ENCODE peak calls at places on chromosomes 6 and 20, in eight cellular contexts. S is mucosa of descending colon, X is aorta, C is heart right ventricle, E is NT2/D1, Q is A549, O is pancreas, D is foreskin keratinocyte. P is an unnamed sample.
A peak's percentile ranks its signal among the peaks of the same experiment; 100 is the strongest.

GRCh38 chr6:5457036-5457435 is 195.7 kb downstream of the FARS2 start:
- DNase-seq in O (peak; percentile 46), D (peak; percentile 42), S (no peak), E (no peak), Q (peak; percentile 38), X (no peak), C (no peak), P (no peak)

GRCh38 chr6:157770946-157771345 is 52.1 kb upstream of the SNX9 start:
- DNase-seq in E (no peak), X (no peak), O (no peak), D (peak; percentile 90), S (no peak), Q (no peak), C (no peak), P (no peak)

GRCh38 chr6:166998256-166999144 is 697 bp upstream of the CEP43 start:
- DNase-seq in O (peak; percentile 81), S (peak; percentile 64), E (no peak), D (no peak), C (peak; percentile 13), X (peak; percentile 55), Q (peak; percentile 2), P (peak; percentile 27)

GRCh38 chr6:90025418-90026089 is 131.3 kb downstream of the GJA10 start:
- DNase-seq in O (no peak), Q (peak; percentile 5), X (no peak), E (no peak), D (peak; percentile 86), S (no peak), C (no peak), P (no peak)

GRCh38 chr6:14888575-14889000 is 357.3 kb upstream of the JARID2 start:
- DNase-seq in D (no peak), O (no peak), X (no peak), Q (no peak), S (no peak), C (peak; percentile 34), E (no peak), P (no peak)

GRCh38 chr20:37207176-37207575 is 27.8 kb upstream of the MROH8 start:
- DNase-seq in X (no peak), S (no peak), O (no peak), Q (no peak), C (no peak), D (no peak), E (no peak), P (no peak)

GRCh38 chr6:20876016-20876415 is 341.8 kb downstream of the CDKAL1 start:
- DNase-seq in X (no peak), D (no peak), C (no peak), S (no peak), Q (peak; percentile 0), O (no peak), E (no peak), P (no peak)

GRCh38 chr20:14877616-14878015 is 540.2 kb upstream of the FLRT3 start:
- DNase-seq in C (no peak), O (no peak), E (no peak), S (no peak), X (no peak), D (no peak), Q (no peak), P (no peak)

GRCh38 chr6:130417951-130418350 is 52.1 kb downstream of the TMEM200A start:
- DNase-seq in X (no peak), O (no peak), D (peak; percentile 38), E (no peak), C (no peak), S (no peak), Q (no peak), P (no peak)

GRCh38 chr6:22808466-22808865 is 239.1 kb downstream of the HDGFL1 start:
- DNase-seq in E (no peak), X (no peak), S (no peak), Q (no peak), C (no peak), O (no peak), D (no peak), P (no peak)

GRCh38 chr6:148617522-148617921 is 129.3 kb upstream of the UST start:
- DNase-seq in D (no peak), S (no peak), X (no peak), C (no peak), O (no peak), Q (no peak), E (no peak), P (no peak)

GRCh38 chr20:63624486-63624885 is 2.4 kb downstream of the GMEB2 start:
- DNase-seq in D (no peak), O (peak; percentile 10), S (no peak), X (no peak), E (no peak), C (no peak), Q (peak; percentile 40), P (no peak)

GRCh38 chr6:44011350-44011925 is 115.8 kb downstream of the MRPL14 start:
- DNase-seq in S (no peak), X (no peak), O (no peak), C (no peak), D (no peak), Q (no peak), E (no peak), P (no peak)

GRCh38 chr6:168056892-168057527 is 22.0 kb downstream of the FRMD1 start:
- DNase-seq in X (no peak), Q (no peak), O (peak; percentile 63), E (no peak), D (no peak), S (no peak), C (no peak), P (no peak)

GRCh38 chr20:8156603-8157079 is 24.6 kb downstream of the PLCB1 start:
- DNase-seq in Q (peak; percentile 52), X (no peak), E (no peak), C (no peak), D (no peak), S (no peak), O (no peak), P (no peak)

GRCh38 chr6:135328136-135328535 is 147.0 kb downstream of the MYB start:
- DNase-seq in O (no peak), S (no peak), C (no peak), X (no peak), Q (no peak), D (peak; percentile 53), E (no peak), P (no peak)

GRCh38 chr6:26613717-26614683 is 17.2 kb downstream of the ABT1 start:
- DNase-seq in X (peak; percentile 54), O (peak; percentile 57), E (no peak), S (peak; percentile 40), C (no peak), D (peak; percentile 2), Q (no peak), P (no peak)

GRCh38 chr20:3896302-3896701 is 7.1 kb downstream of the PANK2 start:
- DNase-seq in Q (no peak), E (no peak), D (no peak), O (no peak), C (no peak), S (no peak), X (no peak), P (no peak)

GRCh38 chr6:158150701-158151100 is 17.4 kb downstream of the SERAC1 start:
- DNase-seq in D (no peak), X (no peak), E (no peak), S (no peak), Q (no peak), O (no peak), C (no peak), P (no peak)

GRCh38 chr6:38420207-38420606 is 219.5 kb downstream of the BTBD9 start:
- DNase-seq in Q (no peak), O (no peak), D (no peak), X (no peak), E (no peak), C (no peak), S (no peak), P (no peak)

GRCh38 chr20:5088688-5089087 is 31.1 kb downstream of the PCNA start:
- DNase-seq in E (no peak), D (no peak), O (no peak), C (no peak), X (no peak), Q (no peak), S (no peak), P (no peak)
- H3K4me1 ChIP-seq in E (no peaks in the 10 kb centered on the region), D (no peaks in the 10 kb centered on the region), O (no peaks in the 10 kb centered on the region), C (peaks cover 6% of the 10 kb centered on the region), X (no peaks in the 10 kb centered on the region), Q (no peaks in the 10 kb centered on the region), S (peaks cover 4% of the 10 kb centered on the region), P (no peaks in the 10 kb centered on the region)

DNA sequence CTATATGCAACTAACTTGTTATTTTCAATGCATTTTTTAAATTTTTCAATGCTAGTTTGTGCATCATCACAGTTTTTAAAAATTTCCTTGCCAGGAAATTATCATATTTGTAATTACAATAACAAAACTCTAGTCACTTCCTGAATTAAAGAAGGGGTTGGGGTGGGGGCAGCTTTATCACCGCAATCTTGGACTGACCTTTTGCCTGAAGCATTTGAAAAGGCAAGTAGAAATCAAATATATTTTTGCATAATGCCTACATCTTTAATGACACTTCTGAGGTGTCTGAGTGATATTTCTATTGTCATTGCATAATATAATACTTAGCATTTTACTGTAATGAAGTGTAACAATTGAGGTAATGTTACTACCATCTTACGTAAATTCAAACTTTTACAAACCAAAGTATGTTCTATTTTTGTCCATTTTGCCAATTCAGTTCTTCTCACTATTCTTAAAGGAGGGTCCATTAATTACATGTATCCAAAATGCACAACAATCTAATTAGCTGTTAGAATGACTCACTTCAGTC is 65.2 kb downstream of the SYNE1 start:
- DNase-seq in S (no peak), D (no peak), C (no peak), X (no peak), Q (no peak), O (no peak), E (no peak), P (no peak)
- H3K4me1 ChIP-seq in S (no peaks in the 10 kb centered on the region), D (peaks cover 6% of the 10 kb centered on the region), C (peaks cover 18% of the 10 kb centered on the region), X (no peaks in the 10 kb centered on the region), Q (no peaks in the 10 kb centered on the region), O (no peaks in the 10 kb centered on the region), E (no peaks in the 10 kb centered on the region), P (peaks cover 44% of the 10 kb centered on the region)

GRCh38 chr20:1652960-1653359 is 4.6 kb downstream of the SIRPG start:
- DNase-seq in E (no peak), X (no peak), O (no peak), S (no peak), C (no peak), Q (no peak), D (no peak), P (no peak)
- H3K4me1 ChIP-seq in E (no peaks in the 10 kb centered on the region), X (no peaks in the 10 kb centered on the region), O (no peaks in the 10 kb centered on the region), S (no peaks in the 10 kb centered on the region), C (no peaks in the 10 kb centered on the region), Q (no peaks in the 10 kb centered on the region), D (peaks cover 2% of the 10 kb centered on the region), P (no peaks in the 10 kb centered on the region)

GRCh38 chr20:19121463-19121862 is 91.0 kb upstream of the SLC24A3 start:
- DNase-seq in E (no peak), S (peak; percentile 43), Q (no peak), X (no peak), O (no peak), D (no peak), C (no peak), P (no peak)
- H3K4me1 ChIP-seq in E (no peaks in the 10 kb centered on the region), S (peaks cover 15% of the 10 kb centered on the region), Q (no peaks in the 10 kb centered on the region), X (no peaks in the 10 kb centered on the region), O (no peaks in the 10 kb centered on the region), D (no peaks in the 10 kb centered on the region), C (no peaks in the 10 kb centered on the region), P (no peaks in the 10 kb centered on the region)

P was measured in stomach.